ENCODE peak calls at places on chromosomes 16 and 17, in six cellular contexts. O is body of pancreas, Y is prostate gland, F is endothelial cell of umbilical vein, X is IMR-90, E is right lobe of liver. Q is an unnamed sample.

GRCh38 chr17:7548585-7549400 is at the start of gene TNFSF12:
- DNase-seq in E (peak), X (peak), F (peak), O (peak), Y (peak), Q (peak)

GRCh38 chr17:66451188-66452149 is 149.1 kb downstream of the PRKCA start:
- DNase-seq in F (no peak), Y (no peak), O (peak), X (no peak), E (peak), Q (peak)

GRCh38 chr17:60249517-60249826 is 99.7 kb downstream of the CA4 start:
- DNase-seq in O (no peak), F (no peak), X (peak), E (no peak), Y (no peak), Q (no peak)

GRCh38 chr16:50466170-50466569 is 82.0 kb upstream of the NKD1 start:
- DNase-seq in E (no peak), O (no peak), F (no peak), Y (no peak), X (no peak), Q (no peak)

GRCh38 chr17:54153423-54153822 is 330.7 kb downstream of the KIF2B start:
- DNase-seq in F (no peak), O (no peak), X (no peak), E (no peak), Y (no peak), Q (no peak)

GRCh38 chr16:57406881-57407280 is 2.3 kb downstream of the CCL17 start:
- DNase-seq in Y (no peak), O (no peak), X (no peak), E (peak), F (no peak), Q (peak)

GRCh38 chr17:48738803-48739526 is 10.4 kb upstream of the HOXB13 start:
- DNase-seq in E (no peak), F (no peak), Y (peak), X (no peak), O (no peak), Q (no peak)

GRCh38 chr16:84704253-84704652 is 4.5 kb downstream of the USP10 start:
- DNase-seq in F (no peak), X (no peak), Y (no peak), E (no peak), O (no peak), Q (no peak)

GRCh38 chr16:8798174-8798527 is 512 bp downstream of the PMM2 start:
- DNase-seq in Y (no peak), O (no peak), F (no peak), X (peak), E (no peak), Q (no peak)

GRCh38 chr17:21286066-21286770 is 1.7 kb downstream of the MAP2K3 start:
- DNase-seq in E (peak), X (peak), F (peak), O (peak), Y (peak), Q (peak)

GRCh38 chr17:48352630-48353029 is 77.4 kb downstream of the SKAP1 start:
- DNase-seq in O (no peak), E (no peak), F (no peak), Y (no peak), X (peak), Q (no peak)

GRCh38 chr17:17494499-17495447 is 1.4 kb downstream of the RASD1 start:
- DNase-seq in X (peak), O (peak), E (peak), F (peak), Y (peak), Q (no peak)

GRCh38 chr17:47742319-47743181 is 9.5 kb downstream of the TBX21 start:
- DNase-seq in E (no peak), X (no peak), Y (no peak), O (no peak), F (no peak), Q (peak)

GRCh38 chr17:60231691-60232090 is 81.9 kb downstream of the CA4 start:
- DNase-seq in Y (no peak), F (no peak), O (no peak), X (peak), E (no peak), Q (no peak)

GRCh38 chr17:4710693-4711634 is 532 bp downstream of the ARRB2 start:
- DNase-seq in O (no peak), E (peak), Y (no peak), F (no peak), X (no peak), Q (peak)

GRCh38 chr17:38509772-38510423 is 81.6 kb downstream of the ARHGAP23 start:
- DNase-seq in X (no peak), E (no peak), O (no peak), Y (no peak), F (peak), Q (no peak)

GRCh38 chr16:84807776-84808175 is 12.0 kb upstream of the CRISPLD2 start:
- DNase-seq in O (no peak), Y (no peak), F (no peak), X (no peak), E (peak), Q (no peak)

GRCh38 chr16:31323959-31324629 is 30.9 kb upstream of the ITGAX start:
- DNase-seq in O (no peak), F (no peak), E (no peak), X (no peak), Y (no peak), Q (no peak)

GRCh38 chr17:44071772-44072171 is 1.2 kb downstream of the G6PC3 start:
- DNase-seq in E (peak), X (peak), Y (no peak), F (peak), O (no peak), Q (no peak)

DNA sequence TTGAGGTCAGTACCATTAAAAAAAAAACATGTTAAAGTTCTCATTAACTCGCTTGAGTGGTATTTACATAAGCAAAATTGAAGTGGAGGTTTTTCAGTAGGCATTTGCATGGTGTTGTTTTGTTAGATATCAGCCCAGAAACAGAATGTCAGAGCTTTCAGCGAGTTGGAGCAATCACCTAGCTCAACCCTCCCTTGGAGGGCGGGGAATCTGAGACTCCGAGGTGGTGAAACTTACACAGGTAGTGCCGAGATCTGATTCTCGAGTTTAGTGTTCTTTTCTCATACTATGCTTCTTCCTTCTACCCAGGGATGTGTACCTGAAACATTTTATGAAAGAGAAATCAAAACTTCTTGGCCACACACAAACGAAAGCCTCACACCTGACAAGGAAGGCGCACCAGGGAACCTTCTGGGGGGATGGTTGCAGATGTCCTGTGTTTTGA is 6.6 kb downstream of the SEC14L1 start:
- DNase-seq in E (no peak), O (peak), X (no peak), Y (no peak), F (no peak), Q (no peak)
- H3K4me3 ChIP-seq in E (peak), O (no peak), X (no peak), Y (no peak), F (no peak), Q (no peak)

GRCh38 chr17:75009139-75009724 is 3.2 kb upstream of the MRPL58 start:
- DNase-seq in X (no peak), F (no peak), Y (peak), E (no peak), O (no peak), Q (no peak)

GRCh38 chr17:75011788-75012319 is 616 bp upstream of the MRPL58 start:
- DNase-seq in Y (peak), O (peak), X (peak), E (peak), F (peak), Q (no peak)

GRCh38 chr17:75013077-75013391 is 564 bp downstream of the MRPL58 start:
- DNase-seq in F (no peak), Y (no peak), X (no peak), E (no peak), O (no peak), Q (no peak)

GRCh38 chr17:75010683-75011406 is 1.6 kb upstream of the MRPL58 start:
- DNase-seq in X (peak), F (peak), Y (no peak), E (peak), O (peak), Q (no peak)

DNA sequence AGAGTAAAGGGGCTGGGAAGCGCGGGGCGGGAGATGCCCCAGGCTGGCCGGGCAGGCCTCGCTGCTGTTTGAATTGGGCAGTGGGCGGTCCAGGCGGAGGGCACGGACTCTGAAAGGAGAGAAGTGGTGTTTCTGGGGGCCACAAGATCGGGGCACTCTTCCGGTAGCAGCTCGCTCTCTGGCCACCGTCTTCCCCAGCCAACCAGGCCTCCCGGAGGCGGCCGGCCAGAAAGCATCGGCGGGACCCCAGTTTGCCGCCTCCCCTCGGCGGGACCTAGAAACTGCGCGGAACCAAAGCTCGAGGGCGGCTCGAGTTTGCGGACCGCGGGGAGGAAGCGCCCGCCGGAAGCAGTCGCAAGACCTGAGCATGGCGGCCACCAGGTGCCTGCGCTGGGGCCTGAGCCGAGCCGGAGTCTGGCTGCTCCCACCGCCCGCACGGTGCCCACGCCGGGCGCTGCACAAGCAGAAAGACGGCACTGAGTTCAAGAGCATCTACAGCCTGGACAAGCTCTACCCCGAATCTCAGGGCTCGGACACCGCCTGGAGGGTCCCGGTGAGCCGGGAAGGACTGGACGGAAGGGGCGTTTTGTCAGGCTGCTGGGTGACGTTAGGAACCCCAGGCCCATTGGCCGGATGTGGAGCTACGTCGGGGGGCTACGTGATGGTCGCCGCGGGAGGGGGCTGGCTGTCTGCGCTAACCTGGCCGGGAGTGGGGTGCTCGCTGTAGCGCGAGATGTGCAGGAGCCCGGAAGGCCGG is at the start of gene MRPL58:
- DNase-seq in X (peak), O (peak), Y (peak), F (peak), E (peak), Q (peak)
- TF ChIP-seq POLR2A in X (peak), O (peak), Y (peak), F (peak), E (peak), Q (peak)

GRCh38 chr16:3780570-3780969 is 63.2 kb upstream of the TRAP1 start:
- DNase-seq in E (no peak), X (peak), O (no peak), Y (no peak), F (peak), Q (peak)
- TF ChIP-seq CTCF in E (no peak), X (no peak), O (no peak), Y (no peak), F (no peak), Q (peak)

DNA sequence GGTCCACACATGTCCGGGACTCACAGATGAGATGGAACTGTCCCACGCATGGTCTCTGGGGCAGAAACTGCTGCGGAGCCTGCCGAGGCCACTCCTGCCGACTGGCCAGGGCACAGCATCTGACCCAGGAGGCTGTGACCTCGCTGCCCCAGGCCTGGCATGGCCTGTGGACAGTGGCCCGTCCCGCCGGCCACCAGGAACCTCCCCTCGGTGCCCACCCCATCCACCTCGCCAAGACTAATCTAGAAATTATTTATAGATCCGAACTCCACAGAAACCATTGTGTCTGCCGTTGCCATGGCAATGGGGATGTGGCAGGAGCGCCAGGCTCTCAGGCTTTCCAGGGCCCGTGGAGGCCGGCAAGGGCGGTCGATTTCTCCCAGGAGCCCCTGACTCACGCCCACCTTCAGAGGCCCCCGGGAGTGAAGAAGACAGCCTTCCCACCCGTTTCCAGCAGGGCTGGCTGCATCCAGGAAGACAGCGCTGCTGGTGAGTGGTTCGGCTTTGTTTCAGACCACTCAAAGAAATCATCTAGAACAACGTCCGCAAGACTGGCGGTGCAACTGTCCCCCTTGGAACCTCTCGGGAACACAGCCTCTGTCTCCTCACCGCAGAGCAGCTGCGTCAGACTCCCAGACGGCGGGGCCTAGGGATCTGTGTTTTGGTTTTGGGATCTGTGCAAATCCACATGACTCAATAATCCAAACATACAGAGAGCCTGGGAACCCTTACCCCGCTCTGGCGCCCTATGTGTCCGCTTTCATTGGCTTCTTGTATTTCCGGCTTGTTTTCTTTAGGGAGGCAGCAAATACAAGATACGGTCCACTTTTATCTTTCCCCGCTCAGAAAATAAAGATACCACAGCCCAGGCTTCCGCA is 48.4 kb upstream of the ZCCHC14 start:
- DNase-seq in F (no peak), Y (no peak), X (peak), O (no peak), E (peak), Q (no peak)
- H3K4me3 ChIP-seq in F (no peak), Y (no peak), X (no peak), O (no peak), E (peak), Q (no peak)

DNA sequence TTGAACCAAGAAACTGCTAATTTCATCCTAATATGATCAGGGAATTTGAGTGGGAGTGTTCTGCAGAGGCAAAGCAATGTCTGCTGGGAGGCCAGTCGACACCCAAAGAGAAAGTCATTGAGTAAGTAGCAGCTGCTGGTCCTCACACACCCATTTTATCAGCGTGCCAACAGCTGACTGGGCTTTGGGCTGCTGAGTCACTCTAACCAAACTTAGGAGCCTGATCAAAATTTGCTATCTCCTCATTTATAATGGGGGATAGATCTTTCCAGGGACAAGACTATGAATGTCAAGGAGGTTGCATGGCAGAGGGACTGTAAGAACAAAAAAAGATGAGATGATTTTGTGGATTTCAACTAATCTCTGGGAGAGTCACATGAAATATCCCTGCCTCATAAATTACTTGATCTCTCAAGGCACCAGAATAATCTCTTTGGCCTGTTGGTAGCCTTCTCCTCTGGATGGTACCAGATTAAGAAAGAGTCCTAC is 32.9 kb downstream of the CPSF4L start:
- DNase-seq in O (peak), F (peak), E (peak), Y (peak), X (peak), Q (peak)
- TF ChIP-seq POLR2A in O (no peak), F (no peak), E (no peak), Y (no peak), X (no peak), Q (no peak)

DNA sequence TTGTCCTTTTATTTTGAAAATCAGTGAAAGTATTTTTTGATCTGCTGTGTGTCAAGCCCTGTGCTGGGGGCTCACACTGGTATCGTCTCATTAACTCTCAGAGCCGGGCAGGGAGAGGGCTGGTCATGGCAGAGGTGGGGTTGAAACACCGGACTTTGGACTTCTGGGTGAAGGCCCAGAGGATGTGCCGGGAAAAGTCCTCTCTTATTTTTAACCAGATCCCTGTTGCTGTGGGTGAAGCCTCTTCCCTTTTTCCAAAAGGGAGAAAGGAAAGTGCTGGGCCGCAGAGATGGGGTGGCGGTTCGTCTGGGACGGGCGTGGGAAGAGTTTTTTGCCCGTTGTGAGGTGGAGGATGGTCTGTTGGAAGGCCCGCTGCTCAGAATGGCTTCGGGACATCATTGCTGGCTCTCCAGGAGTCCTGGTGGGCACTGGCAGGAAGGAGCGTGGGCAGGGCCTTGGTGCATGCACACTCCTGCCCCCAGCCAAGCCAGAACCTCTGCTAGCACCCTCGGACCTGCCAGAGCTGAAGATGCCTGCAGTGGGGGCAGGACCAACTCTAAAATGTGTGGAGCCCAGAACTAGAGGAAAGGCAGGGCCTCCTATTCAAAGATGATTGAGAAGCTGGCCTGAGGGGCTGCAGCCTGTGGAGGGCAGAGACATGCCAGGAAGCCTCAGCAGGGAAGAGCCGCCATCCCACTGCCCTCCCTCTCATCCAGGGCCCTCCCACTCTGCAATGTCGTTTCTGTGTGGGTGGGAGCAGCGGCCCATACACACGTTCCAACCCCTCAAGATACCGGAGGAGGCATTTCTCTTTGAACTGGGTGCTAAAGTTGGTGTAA is 213.2 kb downstream of the CCDC182 start:
- DNase-seq in E (peak), Y (no peak), O (no peak), X (no peak), F (no peak), Q (no peak)
- TF ChIP-seq CTCF in E (no peak), Y (no peak), O (no peak), X (no peak), F (no peak), Q (no peak)

GRCh38 chr17:79921411-79922160 is 82.3 kb upstream of the CBX4 start:
- DNase-seq in F (no peak), Y (no peak), X (no peak), E (no peak), O (no peak), Q (no peak)
- H3K4me3 ChIP-seq in F (no peak), Y (no peak), X (no peak), E (no peak), O (no peak), Q (no peak)

GRCh38 chr17:83144421-83145357 is 65.3 kb downstream of the METRNL start:
- DNase-seq in O (peak), E (no peak), X (peak), F (no peak), Y (no peak), Q (no peak)
- TF ChIP-seq POLR2A in O (no peak), E (no peak), X (no peak), F (no peak), Y (no peak), Q (no peak)

GRCh38 chr16:72725643-72726042 is 322.3 kb downstream of the ZFHX3 start:
- DNase-seq in X (no peak), O (no peak), F (no peak), Y (no peak), E (no peak), Q (no peak)
- TF ChIP-seq CTCF in X (no peak), O (no peak), F (no peak), Y (no peak), E (no peak), Q (no peak)

Q was measured in NB4.